ENCODE peak calls at places on chromosome 11, in seven cellular contexts. One of them, this sample, is unnamed.

GRCh38 chr11:126601136-126601535 is 245.7 kb downstream of the ST3GAL4 start:
- DNase-seq in AG10803: no peak
- DNase-seq in lower lobe of right lung: no peak
- DNase-seq in smooth muscle cell of the brain vasculature: no peak
- DNase-seq in fibroblast of the conjunctiva: no peak
- DNase-seq in non-pigmented ciliary epithelial cell: no peak
- DNase-seq in neural crest cell: no peak
- DNase-seq in this sample: no peak

GRCh38 chr11:19241260-19242183 is 777 bp upstream of the E2F8 start:
- DNase-seq in neural crest cell: peak
- DNase-seq in non-pigmented ciliary epithelial cell: no peak
- DNase-seq in lower lobe of right lung: peak
- DNase-seq in fibroblast of the conjunctiva: no peak
- DNase-seq in AG10803: no peak
- DNase-seq in smooth muscle cell of the brain vasculature: no peak
- DNase-seq in this sample: no peak

GRCh38 chr11:126311464-126312291 is 7.8 kb downstream of the DCPS start:
- DNase-seq in AG10803: peak
- DNase-seq in neural crest cell: no peak
- DNase-seq in smooth muscle cell of the brain vasculature: no peak
- DNase-seq in fibroblast of the conjunctiva: no peak
- DNase-seq in non-pigmented ciliary epithelial cell: no peak
- DNase-seq in lower lobe of right lung: no peak
- DNase-seq in this sample: no peak

GRCh38 chr11:120254788-120255518 is 15.0 kb downstream of the POU2F3 start:
- DNase-seq in smooth muscle cell of the brain vasculature: no peak
- DNase-seq in neural crest cell: no peak
- DNase-seq in lower lobe of right lung: no peak
- DNase-seq in AG10803: no peak
- DNase-seq in non-pigmented ciliary epithelial cell: no peak
- DNase-seq in fibroblast of the conjunctiva: no peak
- DNase-seq in this sample: no peak

GRCh38 chr11:19680824-19681368 is 31.7 kb upstream of the NAV2 start:
- DNase-seq in lower lobe of right lung: no peak
- DNase-seq in fibroblast of the conjunctiva: no peak
- DNase-seq in non-pigmented ciliary epithelial cell: no peak
- DNase-seq in smooth muscle cell of the brain vasculature: no peak
- DNase-seq in AG10803: peak
- DNase-seq in neural crest cell: no peak
- DNase-seq in this sample: no peak

GRCh38 chr11:108122166-108122628 is 830 bp downstream of the ACAT1 start:
- DNase-seq in smooth muscle cell of the brain vasculature: no peak
- DNase-seq in AG10803: peak
- DNase-seq in non-pigmented ciliary epithelial cell: no peak
- DNase-seq in lower lobe of right lung: no peak
- DNase-seq in neural crest cell: no peak
- DNase-seq in fibroblast of the conjunctiva: no peak
- DNase-seq in this sample: no peak

GRCh38 chr11:118238947-118239346 is 13.2 kb downstream of the MPZL3 start:
- DNase-seq in neural crest cell: no peak
- DNase-seq in lower lobe of right lung: no peak
- DNase-seq in fibroblast of the conjunctiva: no peak
- DNase-seq in AG10803: no peak
- DNase-seq in smooth muscle cell of the brain vasculature: no peak
- DNase-seq in non-pigmented ciliary epithelial cell: no peak
- DNase-seq in this sample: no peak

GRCh38 chr11:3153291-3153861 is 11.7 kb downstream of the OSBPL5 start:
- DNase-seq in neural crest cell: no peak
- DNase-seq in fibroblast of the conjunctiva: peak
- DNase-seq in AG10803: peak
- DNase-seq in lower lobe of right lung: peak
- DNase-seq in non-pigmented ciliary epithelial cell: peak
- DNase-seq in smooth muscle cell of the brain vasculature: peak
- DNase-seq in this sample: no peak

GRCh38 chr11:73359341-73359740 is 16.9 kb upstream of the RELT start:
- DNase-seq in lower lobe of right lung: no peak
- DNase-seq in non-pigmented ciliary epithelial cell: no peak
- DNase-seq in AG10803: peak
- DNase-seq in fibroblast of the conjunctiva: no peak
- DNase-seq in smooth muscle cell of the brain vasculature: no peak
- DNase-seq in neural crest cell: no peak
- DNase-seq in this sample: no peak

GRCh38 chr11:124085583-124085982 is 29.7 kb upstream of the VWA5A start:
- DNase-seq in lower lobe of right lung: no peak
- DNase-seq in AG10803: no peak
- DNase-seq in neural crest cell: no peak
- DNase-seq in smooth muscle cell of the brain vasculature: no peak
- DNase-seq in fibroblast of the conjunctiva: no peak
- DNase-seq in non-pigmented ciliary epithelial cell: no peak
- DNase-seq in this sample: no peak

GRCh38 chr11:71946144-71946571 is 17.3 kb downstream of the RNF121 start:
- DNase-seq in neural crest cell: no peak
- DNase-seq in non-pigmented ciliary epithelial cell: no peak
- DNase-seq in fibroblast of the conjunctiva: no peak
- DNase-seq in smooth muscle cell of the brain vasculature: no peak
- DNase-seq in lower lobe of right lung: no peak
- DNase-seq in AG10803: peak
- DNase-seq in this sample: no peak

GRCh38 chr11:86678823-86679222 is 6.4 kb upstream of the ME3 start:
- DNase-seq in fibroblast of the conjunctiva: no peak
- DNase-seq in neural crest cell: no peak
- DNase-seq in smooth muscle cell of the brain vasculature: no peak
- DNase-seq in non-pigmented ciliary epithelial cell: peak
- DNase-seq in lower lobe of right lung: no peak
- DNase-seq in AG10803: no peak
- DNase-seq in this sample: no peak

GRCh38 chr11:12628322-12628721 is 45.9 kb upstream of the TEAD1 start:
- DNase-seq in neural crest cell: no peak
- DNase-seq in lower lobe of right lung: no peak
- DNase-seq in non-pigmented ciliary epithelial cell: no peak
- DNase-seq in fibroblast of the conjunctiva: no peak
- DNase-seq in smooth muscle cell of the brain vasculature: no peak
- DNase-seq in AG10803: no peak
- DNase-seq in this sample: no peak

GRCh38 chr11:102955624-102956023 is at the start of gene MMP13:
- DNase-seq in non-pigmented ciliary epithelial cell: no peak
- DNase-seq in neural crest cell: no peak
- DNase-seq in smooth muscle cell of the brain vasculature: no peak
- DNase-seq in AG10803: no peak
- DNase-seq in lower lobe of right lung: no peak
- DNase-seq in fibroblast of the conjunctiva: no peak
- DNase-seq in this sample: no peak

GRCh38 chr11:8671242-8671641 is 11.2 kb downstream of the TRIM66 start:
- DNase-seq in lower lobe of right lung: no peak
- DNase-seq in neural crest cell: peak
- DNase-seq in smooth muscle cell of the brain vasculature: peak
- DNase-seq in non-pigmented ciliary epithelial cell: peak
- DNase-seq in fibroblast of the conjunctiva: peak
- DNase-seq in AG10803: peak
- DNase-seq in this sample: no peak

GRCh38 chr11:7591992-7592391 is 78.2 kb downstream of the PPFIBP2 start:
- DNase-seq in AG10803: no peak
- DNase-seq in fibroblast of the conjunctiva: no peak
- DNase-seq in lower lobe of right lung: no peak
- DNase-seq in smooth muscle cell of the brain vasculature: no peak
- DNase-seq in neural crest cell: no peak
- DNase-seq in non-pigmented ciliary epithelial cell: no peak
- DNase-seq in this sample: no peak

GRCh38 chr11:123228489-123229163 is 33.6 kb upstream of the CLMP start:
- DNase-seq in non-pigmented ciliary epithelial cell: no peak
- DNase-seq in smooth muscle cell of the brain vasculature: no peak
- DNase-seq in AG10803: peak
- DNase-seq in lower lobe of right lung: no peak
- DNase-seq in neural crest cell: no peak
- DNase-seq in fibroblast of the conjunctiva: no peak
- DNase-seq in this sample: no peak

GRCh38 chr11:46504817-46505613 is 88.8 kb downstream of the AMBRA1 start:
- DNase-seq in lower lobe of right lung: no peak
- DNase-seq in non-pigmented ciliary epithelial cell: peak
- DNase-seq in neural crest cell: no peak
- DNase-seq in fibroblast of the conjunctiva: no peak
- DNase-seq in smooth muscle cell of the brain vasculature: no peak
- DNase-seq in AG10803: peak
- DNase-seq in this sample: no peak

GRCh38 chr11:10139656-10140055 is 154.4 kb downstream of the SBF2 start:
- DNase-seq in neural crest cell: no peak
- DNase-seq in lower lobe of right lung: no peak
- DNase-seq in fibroblast of the conjunctiva: peak
- DNase-seq in AG10803: peak
- DNase-seq in non-pigmented ciliary epithelial cell: peak
- DNase-seq in smooth muscle cell of the brain vasculature: no peak
- DNase-seq in this sample: no peak

GRCh38 chr11:103927535-103927934 is 108.9 kb upstream of the DDI1 start:
- DNase-seq in non-pigmented ciliary epithelial cell: no peak
- DNase-seq in smooth muscle cell of the brain vasculature: no peak
- DNase-seq in AG10803: peak
- DNase-seq in fibroblast of the conjunctiva: no peak
- DNase-seq in lower lobe of right lung: no peak
- DNase-seq in neural crest cell: no peak
- DNase-seq in this sample: no peak

GRCh38 chr11:12694182-12694531 is 19.9 kb downstream of the TEAD1 start:
- DNase-seq in smooth muscle cell of the brain vasculature: no peak
- DNase-seq in lower lobe of right lung: peak
- DNase-seq in AG10803: no peak
- DNase-seq in neural crest cell: no peak
- DNase-seq in fibroblast of the conjunctiva: no peak
- DNase-seq in non-pigmented ciliary epithelial cell: no peak
- DNase-seq in this sample: no peak

GRCh38 chr11:82867495-82868082 is 32.6 kb downstream of the PRCP start:
- DNase-seq in fibroblast of the conjunctiva: peak
- DNase-seq in smooth muscle cell of the brain vasculature: peak
- DNase-seq in non-pigmented ciliary epithelial cell: no peak
- DNase-seq in lower lobe of right lung: peak
- DNase-seq in AG10803: peak
- DNase-seq in neural crest cell: peak
- DNase-seq in this sample: peak

GRCh38 chr11:10638285-10638684 is 55.3 kb downstream of the IRAG1 start:
- DNase-seq in non-pigmented ciliary epithelial cell: no peak
- DNase-seq in fibroblast of the conjunctiva: peak
- DNase-seq in smooth muscle cell of the brain vasculature: no peak
- DNase-seq in neural crest cell: no peak
- DNase-seq in AG10803: peak
- DNase-seq in lower lobe of right lung: no peak
- DNase-seq in this sample: no peak

This sample was measured in stimulated activated naive B cell treated with anti-CD40 and anti-IgM and Interleukin-4, amounts not matched to agents 10 μg/mL and 1 μg/mL and 100 μg/mL, for 72 hours.